ENCODE peak calls at places on chromosome 19, in five cellular contexts. E is GM23338, I is iris pigment epithelial cell, N is uterus, J is foreskin keratinocyte. L is an unnamed sample.

GRCh38 chr19:17049711-17050280 is 23.2 kb upstream of the CPAMD8 start:
- DNase-seq in E (no peak), J (peak; percentile 22), N (peak; percentile 38), I (peak; percentile 83), L (peak; percentile 82)

GRCh38 chr19:17213334-17213733 is 1.8 kb upstream of the USE1 start:
- DNase-seq in J (no peak), I (no peak), E (no peak), N (no peak), L (no peak)

GRCh38 chr19:10625762-10626138 is 397 bp downstream of the SLC44A2 start:
- DNase-seq in I (no peak), E (peak; percentile 30), N (no peak), J (no peak), L (no peak)

GRCh38 chr19:45215391-45216191 is 29.6 kb downstream of the EXOC3L2 start:
- DNase-seq in E (peak; percentile 77), J (no peak), I (no peak), N (no peak), L (no peak)

GRCh38 chr19:18893573-18894253 is 2.2 kb downstream of the CERS1 start:
- DNase-seq in E (no peak), N (no peak), J (no peak), I (no peak), L (no peak)

GRCh38 chr19:41218615-41219507 is at the start of gene AXL:
- DNase-seq in I (peak; percentile 57), N (peak; percentile 84), J (peak; percentile 89), E (peak; percentile 98), L (peak; percentile 80)

GRCh38 chr19:54517483-54517882 is 14.9 kb downstream of the LAIR2 start:
- DNase-seq in I (peak; percentile 45), E (peak; percentile 78), J (no peak), N (no peak), L (peak; percentile 22)

GRCh38 chr19:35451278-35452096 is 3.4 kb downstream of the FFAR2 start:
- DNase-seq in J (no peak), E (no peak), N (no peak), I (no peak), L (no peak)

GRCh38 chr19:49869009-49869483 is 1.7 kb upstream of the PNKP start:
- DNase-seq in N (no peak), I (no peak), E (no peak), J (no peak), L (no peak)

GRCh38 chr19:55089279-55089944 is 13.7 kb downstream of the EPS8L1 start:
- DNase-seq in I (no peak), N (no peak), J (no peak), E (no peak), L (no peak)

GRCh38 chr19:566844-567243 is 5.6 kb upstream of the BSG start:
- DNase-seq in E (no peak), I (no peak), J (no peak), N (no peak), L (no peak)